ENCODE peak calls at places on chromosomes 13 and 19, in eight cellular contexts. V, S, Y, F, T, I, Z and E are unnamed samples.

GRCh38 chr13:84439108-84439507 is 556.8 kb upstream of the SLITRK1 start:
- DNase-seq in F (no peak), T (no peak), Z (no peak), I (no peak), V (no peak), Y (peak; percentile 38), S (no peak), E (no peak)

GRCh38 chr19:49168421-49168820 is 10.8 kb downstream of the TRPM4 start:
- DNase-seq in Y (no peak), I (no peak), S (no peak), F (no peak), T (no peak), V (no peak), Z (no peak), E (no peak)

GRCh38 chr19:24033962-24034342 is 53.0 kb upstream of the ZNF254 start:
- DNase-seq in V (no peak), Z (peak; percentile 9), F (no peak), Y (peak; percentile 29), T (peak; percentile 70), I (peak; percentile 11), S (peak; percentile 30), E (peak; percentile 20)

GRCh38 chr13:51663980-51664957 is 80.0 kb downstream of the WDFY2 start:
- DNase-seq in Z (no peak), T (no peak), Y (no peak), I (no peak), S (no peak), V (no peak), F (no peak), E (no peak)

GRCh38 chr13:113592571-113592970 is 8.0 kb downstream of the TFDP1 start:
- DNase-seq in I (no peak), T (no peak), F (no peak), S (no peak), Z (no peak), V (peak; percentile 23), Y (no peak), E (no peak)

GRCh38 chr19:58054792-58055482 is 4.1 kb upstream of the ZNF135 start:
- DNase-seq in F (no peak), Y (no peak), Z (no peak), S (peak; percentile 51), I (no peak), V (no peak), T (peak; percentile 12), E (no peak)

GRCh38 chr19:39448271-39448670 is 2.9 kb downstream of the SUPT5H start:
- DNase-seq in S (no peak), Z (no peak), I (no peak), Y (no peak), V (no peak), F (no peak), T (peak; percentile 54), E (no peak)

GRCh38 chr19:6744381-6745288 is 5.2 kb downstream of the TRIP10 start:
- DNase-seq in V (no peak), I (no peak), T (peak; percentile 82), S (peak; percentile 90), Z (no peak), F (no peak), Y (no peak), E (no peak)

GRCh38 chr13:32988588-32989256 is 27.5 kb upstream of the KL start:
- DNase-seq in Z (no peak), F (no peak), I (no peak), S (no peak), Y (no peak), V (no peak), T (no peak), E (no peak)

GRCh38 chr13:52195052-52195837 is 35.8 kb upstream of the NEK3 start:
- DNase-seq in F (no peak), V (peak; percentile 85), Z (no peak), S (peak; percentile 85), Y (no peak), T (peak; percentile 36), I (peak; percentile 48), E (no peak)

GRCh38 chr13:42883771-42884170 is 102.4 kb downstream of the FAM216B start:
- DNase-seq in S (no peak), Y (no peak), T (peak; percentile 63), Z (no peak), F (no peak), I (no peak), V (no peak), E (no peak)

GRCh38 chr13:101514695-101515275 is 62.3 kb downstream of the ITGBL1 start:
- DNase-seq in S (no peak), F (no peak), Z (no peak), T (peak; percentile 62), V (no peak), I (no peak), Y (no peak), E (peak; percentile 6)

GRCh38 chr19:39264306-39265290 is 3.6 kb upstream of the IFNL2 start:
- DNase-seq in F (no peak), I (no peak), V (no peak), Z (no peak), T (no peak), S (no peak), Y (no peak), E (peak; percentile 28)

GRCh38 chr19:49295208-49295880 is 29.6 kb downstream of the SLC6A16 start:
- DNase-seq in F (no peak), Y (no peak), V (no peak), T (no peak), Z (no peak), I (no peak), S (no peak), E (no peak)

DNA sequence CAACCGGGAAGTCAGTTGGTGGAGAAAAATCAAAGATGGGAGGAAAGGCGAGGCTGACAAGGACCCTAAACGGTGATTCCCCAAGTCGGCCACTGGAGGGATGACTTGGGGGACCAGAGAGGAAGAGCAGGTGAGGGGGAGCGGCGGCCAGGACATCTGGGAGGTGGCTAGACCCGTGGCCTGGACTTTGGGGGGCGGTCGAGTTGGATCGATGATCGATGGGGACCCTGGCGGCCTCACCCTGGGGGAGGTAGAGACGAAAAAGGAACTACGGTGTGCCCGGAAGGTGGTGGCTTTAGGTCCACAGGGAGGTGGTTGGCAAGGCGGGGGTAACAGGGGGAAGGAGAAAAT is 7.6 kb upstream of the CIRBP start:
- DNase-seq in I (no peak), F (no peak), Y (no peak), V (no peak), T (no peak), Z (no peak), S (no peak), E (no peak)
- TF ChIP-seq CTCF in I (peak; percentile 10), F (peak; percentile 35), Y (peak; percentile 24), V (no peak), T (peak; percentile 42), Z (peak; percentile 15), S (peak; percentile 11), E (peak; percentile 41)

DNA sequence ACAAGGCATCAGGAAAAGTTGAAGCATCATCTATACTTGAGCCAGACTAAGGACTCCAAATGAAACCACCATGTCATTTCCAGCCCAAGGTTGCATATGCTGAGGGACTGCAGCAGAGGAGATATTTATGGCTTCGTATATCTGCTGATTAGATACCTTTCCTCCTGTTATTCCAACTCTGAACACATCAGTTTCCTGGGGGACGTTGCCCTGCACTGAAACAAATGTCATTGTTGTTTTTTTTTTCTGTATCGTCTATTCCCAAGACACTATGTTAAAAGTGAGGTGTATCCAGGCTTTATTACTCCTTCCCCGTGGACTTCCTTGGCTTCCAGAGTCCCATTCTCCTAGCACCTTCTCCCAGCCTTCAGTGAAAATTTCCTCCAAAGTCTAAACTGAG is at the start of gene OR7A17:
- DNase-seq in I (no peak), Z (no peak), Y (no peak), V (no peak), F (no peak), T (no peak), S (no peak), E (no peak)
- TF ChIP-seq CTCF in I (no peak), Z (no peak), Y (no peak), V (no peak), F (no peak), T (no peak), S (no peak), E (no peak)

DNA sequence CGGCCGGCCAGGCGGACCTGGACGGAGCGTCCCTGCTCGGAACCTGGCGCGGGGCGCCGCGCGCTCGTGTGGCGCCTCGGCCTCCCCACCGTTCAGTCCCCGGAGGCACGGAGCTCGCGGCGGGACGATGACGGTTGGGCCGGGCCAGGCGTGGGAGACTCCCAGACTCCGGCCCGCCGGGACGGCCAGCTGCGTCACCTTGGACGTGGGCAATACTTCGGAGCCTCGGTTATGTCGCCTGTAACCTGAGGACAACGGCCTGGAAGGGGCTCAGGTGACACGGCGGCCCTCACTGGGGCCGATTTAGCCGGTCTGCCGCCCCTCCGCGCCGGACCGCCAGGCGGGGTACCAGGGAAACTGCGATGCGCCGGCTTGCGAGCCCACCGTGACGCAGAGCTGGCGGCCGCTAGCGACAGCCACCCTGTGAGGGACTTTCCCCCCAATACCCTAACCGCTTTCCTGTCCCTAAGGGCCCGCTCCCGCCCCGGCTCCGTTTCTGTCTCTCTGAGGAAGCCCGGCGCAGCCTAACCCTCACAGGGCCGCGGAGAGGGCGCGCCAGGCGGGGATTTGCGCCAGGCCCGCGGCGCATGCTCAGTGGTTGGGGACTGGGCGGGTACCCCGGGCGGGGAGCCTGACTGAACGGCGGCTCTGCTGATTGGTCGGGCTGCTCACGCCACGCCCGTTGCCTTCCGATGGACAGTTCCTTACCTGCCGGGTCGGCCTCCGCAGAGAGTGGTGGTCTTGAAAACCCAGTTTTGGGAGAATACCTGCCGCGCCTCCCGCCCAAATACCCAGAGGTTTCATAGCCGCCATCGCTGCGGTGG is 109.5 kb upstream of the DOCK9 start:
- DNase-seq in F (peak; percentile 87), I (peak; percentile 92), Y (peak; percentile 27), T (peak; percentile 73), S (peak; percentile 91), V (peak; percentile 95), Z (no peak), E (peak; percentile 82)
- TF ChIP-seq CTCF in F (peak; percentile 52), I (peak; percentile 30), Y (peak; percentile 37), T (peak; percentile 36), S (peak; percentile 51), V (peak; percentile 46), Z (peak; percentile 31), E (peak; percentile 54)

GRCh38 chr19:10335149-10336053 is 2.1 kb upstream of the RAVER1 start:
- DNase-seq in T (no peak), S (no peak), F (no peak), V (no peak), I (no peak), Z (no peak), Y (no peak), E (no peak)
- TF ChIP-seq CTCF in T (no peak), S (no peak), F (no peak), V (no peak), I (no peak), Z (no peak), Y (peak; percentile 15), E (peak; percentile 16)

DNA sequence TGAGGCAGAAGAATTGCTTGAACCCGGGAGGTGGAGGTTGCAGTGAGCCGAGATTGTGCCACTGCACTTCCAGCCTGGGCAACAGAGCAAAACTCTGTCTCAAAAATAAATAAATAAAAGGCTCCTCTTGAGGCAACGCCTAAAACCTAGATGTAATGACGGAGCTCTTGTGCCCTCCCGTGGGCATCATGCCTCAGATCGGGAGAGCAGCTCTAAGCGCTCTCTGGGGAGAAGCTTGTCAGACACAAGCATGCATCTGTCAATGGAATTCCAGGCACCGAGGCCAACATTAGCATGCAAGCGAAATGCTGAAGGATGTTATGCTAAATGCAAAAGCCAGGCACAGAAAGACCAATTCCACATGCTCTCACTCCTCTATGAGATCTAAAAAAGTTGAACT is 45.6 kb upstream of the MRI1 start:
- DNase-seq in V (no peak), Z (peak; percentile 53), S (peak; percentile 34), T (peak; percentile 28), Y (peak; percentile 43), F (no peak), I (no peak), E (no peak)
- TF ChIP-seq CTCF in V (no peak), Z (peak; percentile 53), S (peak; percentile 62), T (peak; percentile 52), Y (peak; percentile 59), F (peak; percentile 27), I (no peak), E (peak; percentile 34)